ENCODE peak calls at places on chromosomes 11 and 22, in six cellular contexts. D, H, V, L, K and M are unnamed samples.

GRCh38 chr11:47545298-47545697 is 7.6 kb downstream of the CELF1 start:
- DNase-seq in K (no peak), V (no peak), H (no peak), D (no peak), L (no peak), M (no peak)

GRCh38 chr11:45082744-45083543 is 63.5 kb upstream of the PRDM11 start:
- DNase-seq in L (no peak), V (peak), D (no peak), K (no peak), H (no peak), M (no peak)

GRCh38 chr22:19807161-19807913 is 46.8 kb downstream of the TBX1 start:
- DNase-seq in H (no peak), L (no peak), K (no peak), V (no peak), D (no peak), M (no peak)

GRCh38 chr11:102590646-102591045 is 34.5 kb downstream of the MMP20 start:
- DNase-seq in L (no peak), H (no peak), D (no peak), V (no peak), K (no peak), M (no peak)

GRCh38 chr11:86167499-86168161 is 76.9 kb upstream of the EED start:
- DNase-seq in H (no peak), K (no peak), V (no peak), D (no peak), L (no peak), M (no peak)

GRCh38 chr11:110531056-110531756 is 101.5 kb downstream of the FDX1 start:
- DNase-seq in K (peak), H (no peak), V (no peak), D (no peak), L (no peak), M (no peak)

GRCh38 chr22:50310209-50310722 is 2.8 kb upstream of the PLXNB2 start:
- DNase-seq in L (no peak), H (no peak), D (no peak), K (no peak), V (no peak), M (no peak)

GRCh38 chr11:30422828-30423648 is 100.1 kb downstream of the ARL14EP start:
- DNase-seq in V (no peak), H (no peak), K (no peak), D (no peak), L (no peak), M (no peak)

GRCh38 chr22:30926706-30927105 is 41.9 kb downstream of the MORC2 start:
- DNase-seq in H (no peak), K (no peak), L (no peak), D (no peak), V (no peak), M (no peak)

GRCh38 chr11:115944596-115944995 is 440.4 kb upstream of the CADM1 start:
- DNase-seq in V (no peak), H (no peak), L (no peak), D (no peak), K (no peak), M (no peak)

GRCh38 chr22:27752771-27753170 is 48.8 kb downstream of the MN1 start:
- DNase-seq in V (no peak), D (no peak), K (no peak), H (no peak), L (no peak), M (peak)